ENCODE peak calls at places on chromosomes 16 and 17, in six cellular contexts. One of them, this sample, is unnamed.

GRCh38 chr16:82331974-82332750 is 162.1 kb upstream of the MPHOSPH6 start:
- DNase-seq in GM23338: no peak
- DNase-seq in WTC11: no peak
- DNase-seq in K562: no peak
- DNase-seq in HepG2: peak; percentile 45
- DNase-seq in GM12878: no peak
- DNase-seq in this sample: no peak

GRCh38 chr17:69607162-69607834 is 192.8 kb downstream of the MAP2K6 start:
- DNase-seq in GM23338: peak; percentile 80
- DNase-seq in WTC11: peak; percentile 70
- DNase-seq in K562: peak; percentile 36
- DNase-seq in HepG2: peak; percentile 68
- DNase-seq in GM12878: peak; percentile 45
- DNase-seq in this sample: peak; percentile 70

GRCh38 chr16:2478273-2478672 is 3.3 kb downstream of the TBC1D24 start:
- DNase-seq in GM23338: no peak
- DNase-seq in WTC11: no peak
- DNase-seq in K562: no peak
- DNase-seq in HepG2: no peak
- DNase-seq in GM12878: no peak
- DNase-seq in this sample: no peak

GRCh38 chr16:49631521-49632041 is 224.3 kb downstream of the ZNF423 start:
- DNase-seq in GM23338: no peak
- DNase-seq in WTC11: no peak
- DNase-seq in K562: no peak
- DNase-seq in HepG2: no peak
- DNase-seq in GM12878: no peak
- DNase-seq in this sample: no peak

GRCh38 chr16:61148930-61149329 is 887.3 kb downstream of the CDH8 start:
- DNase-seq in GM23338: peak; percentile 28
- DNase-seq in WTC11: no peak
- DNase-seq in K562: no peak
- DNase-seq in HepG2: peak; percentile 7
- DNase-seq in GM12878: no peak
- DNase-seq in this sample: no peak

GRCh38 chr17:39605492-39606433 is 2.0 kb downstream of the NEUROD2 start:
- DNase-seq in GM23338: peak; percentile 77
- DNase-seq in WTC11: peak; percentile 48
- DNase-seq in K562: no peak
- DNase-seq in HepG2: no peak
- DNase-seq in GM12878: no peak
- DNase-seq in this sample: no peak

GRCh38 chr16:49969356-49970030 is 55.5 kb upstream of the CNEP1R1 start:
- DNase-seq in GM23338: peak; percentile 21
- DNase-seq in WTC11: no peak
- DNase-seq in K562: no peak
- DNase-seq in HepG2: peak; percentile 18
- DNase-seq in GM12878: no peak
- DNase-seq in this sample: no peak

GRCh38 chr17:50093807-50094206 is 1.3 kb upstream of the PDK2 start:
- DNase-seq in GM23338: no peak
- DNase-seq in WTC11: no peak
- DNase-seq in K562: no peak
- DNase-seq in HepG2: no peak
- DNase-seq in GM12878: no peak
- DNase-seq in this sample: no peak

GRCh38 chr17:74515941-74516340 is 15.3 kb downstream of the CD300LB start:
- DNase-seq in GM23338: no peak
- DNase-seq in WTC11: no peak
- DNase-seq in K562: no peak
- DNase-seq in HepG2: no peak
- DNase-seq in GM12878: no peak
- DNase-seq in this sample: no peak

GRCh38 chr16:85220125-85220839 is 108.0 kb upstream of the CIBAR2 start:
- DNase-seq in GM23338: no peak
- DNase-seq in WTC11: no peak
- DNase-seq in K562: no peak
- DNase-seq in HepG2: peak; percentile 22
- DNase-seq in GM12878: no peak
- DNase-seq in this sample: no peak

DNA sequence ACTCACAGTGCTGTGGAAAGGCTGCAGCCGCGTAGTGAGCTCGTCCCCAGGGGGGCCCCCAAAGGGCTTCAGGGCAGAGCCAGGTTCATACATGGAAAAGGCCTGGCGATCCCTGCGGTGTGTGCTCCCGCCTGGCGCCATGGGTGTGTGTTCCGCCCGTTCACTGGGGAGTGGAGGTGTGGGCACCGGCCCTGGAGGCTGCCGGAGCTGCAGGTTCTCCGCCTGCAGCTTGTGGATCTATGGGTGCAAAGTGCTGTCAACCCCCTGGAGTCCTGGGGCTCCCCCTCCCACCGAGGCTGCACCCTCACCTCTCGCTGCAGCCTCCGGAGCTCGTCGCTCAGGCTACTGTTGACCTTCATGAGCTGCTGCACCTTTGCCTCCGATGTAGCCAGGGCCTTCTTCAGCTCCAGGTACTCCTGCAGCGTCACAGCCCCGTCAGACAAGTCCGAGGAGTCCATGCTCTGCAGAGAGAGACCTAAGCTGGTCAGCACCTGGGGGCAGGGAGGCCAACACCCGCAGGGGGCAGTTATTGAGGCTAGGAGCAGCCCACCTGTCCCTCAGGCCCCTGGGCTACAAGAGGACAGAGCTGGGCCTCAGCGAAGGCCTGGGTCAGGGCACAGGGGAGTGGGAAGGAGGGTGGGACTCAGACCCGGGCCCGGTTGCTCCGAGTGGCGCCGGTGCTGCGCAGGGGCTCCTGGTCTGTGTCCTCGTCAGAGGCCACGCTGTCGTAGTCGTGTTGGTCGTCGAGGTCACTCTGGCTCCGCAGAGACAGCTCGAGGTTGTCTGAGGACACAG is 7.9 kb downstream of the TP53I13 start:
- DNase-seq in GM23338: no peak
- DNase-seq in WTC11: no peak
- DNase-seq in K562: no peak
- DNase-seq in HepG2: no peak
- DNase-seq in GM12878: no peak
- DNase-seq in this sample: no peak
- TF ChIP-seq CREB1 in GM23338: no peak
- TF ChIP-seq CREB1 in WTC11: no peak
- TF ChIP-seq CREB1 in K562: no peak
- TF ChIP-seq CREB1 in HepG2: no peak
- TF ChIP-seq CREB1 in GM12878: no peak
- TF ChIP-seq CREB1 in this sample: no peak

GRCh38 chr16:29710227-29711219 is 31.5 kb downstream of the QPRT start:
- DNase-seq in GM23338: peak; percentile 82
- DNase-seq in WTC11: no peak
- DNase-seq in K562: peak; percentile 77
- DNase-seq in HepG2: peak; percentile 75
- DNase-seq in GM12878: no peak
- DNase-seq in this sample: no peak
- TF ChIP-seq CREB1 in GM23338: peak; percentile 44
- TF ChIP-seq CREB1 in WTC11: no peak
- TF ChIP-seq CREB1 in K562: no peak
- TF ChIP-seq CREB1 in HepG2: no peak
- TF ChIP-seq CREB1 in GM12878: peak; percentile 22
- TF ChIP-seq CREB1 in this sample: no peak

DNA sequence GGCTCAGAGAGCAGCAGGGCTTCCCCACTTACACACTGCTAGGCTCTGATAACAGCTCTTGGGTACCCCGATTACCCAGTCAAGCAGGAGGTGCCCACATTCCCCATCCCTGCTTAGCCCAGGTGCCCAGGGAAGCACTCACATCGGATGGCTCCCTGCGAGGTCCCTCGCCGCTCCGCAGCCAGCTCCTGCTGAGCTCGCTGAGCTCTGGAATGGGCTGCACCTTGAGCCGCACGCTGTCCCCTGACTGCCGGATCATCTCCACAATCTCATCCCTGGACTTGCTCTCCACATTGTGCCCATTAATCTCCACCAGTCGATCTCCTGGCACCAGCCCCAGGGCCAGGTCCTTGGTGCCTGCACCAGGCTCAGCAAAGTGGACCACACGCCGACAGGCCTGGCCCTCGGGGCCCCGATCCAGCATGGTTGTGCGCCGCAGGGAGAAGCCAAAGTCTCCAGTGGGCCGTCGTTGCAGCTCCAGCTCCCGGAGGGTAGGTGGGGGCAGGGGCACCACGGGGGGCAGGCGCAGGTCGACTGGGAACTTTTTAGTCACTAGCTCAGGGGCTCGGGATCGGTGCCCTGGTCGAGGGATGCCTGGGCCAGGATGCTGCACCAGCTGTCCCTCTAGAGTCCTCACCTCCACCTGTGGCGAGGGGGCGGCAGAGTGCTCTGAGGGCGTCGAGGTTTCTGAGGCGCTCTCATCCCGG is 14.2 kb downstream of the MYO18A start:
- DNase-seq in GM23338: peak; percentile 40
- DNase-seq in WTC11: no peak
- DNase-seq in K562: no peak
- DNase-seq in HepG2: no peak
- DNase-seq in GM12878: no peak
- DNase-seq in this sample: no peak
- TF ChIP-seq CREB1 in GM23338: no peak
- TF ChIP-seq CREB1 in WTC11: no peak
- TF ChIP-seq CREB1 in K562: no peak
- TF ChIP-seq CREB1 in HepG2: no peak
- TF ChIP-seq CREB1 in GM12878: no peak
- TF ChIP-seq CREB1 in this sample: no peak

GRCh38 chr17:70609566-70609965 is 440.2 kb downstream of the KCNJ2 start:
- DNase-seq in GM23338: no peak
- DNase-seq in WTC11: no peak
- DNase-seq in K562: no peak
- DNase-seq in HepG2: no peak
- DNase-seq in GM12878: no peak
- DNase-seq in this sample: no peak
- TF ChIP-seq CREB1 in GM23338: no peak
- TF ChIP-seq CREB1 in WTC11: no peak
- TF ChIP-seq CREB1 in K562: no peak
- TF ChIP-seq CREB1 in HepG2: no peak
- TF ChIP-seq CREB1 in GM12878: no peak
- TF ChIP-seq CREB1 in this sample: no peak

GRCh38 chr16:87297918-87298631 is 19.1 kb downstream of the C16orf95 start:
- DNase-seq in GM23338: peak; percentile 92
- DNase-seq in WTC11: peak; percentile 82
- DNase-seq in K562: peak; percentile 74
- DNase-seq in HepG2: peak; percentile 54
- DNase-seq in GM12878: no peak
- DNase-seq in this sample: peak; percentile 85
- TF ChIP-seq CREB1 in GM23338: no peak
- TF ChIP-seq CREB1 in WTC11: no peak
- TF ChIP-seq CREB1 in K562: no peak
- TF ChIP-seq CREB1 in HepG2: no peak
- TF ChIP-seq CREB1 in GM12878: no peak
- TF ChIP-seq CREB1 in this sample: peak; percentile 39

DNA sequence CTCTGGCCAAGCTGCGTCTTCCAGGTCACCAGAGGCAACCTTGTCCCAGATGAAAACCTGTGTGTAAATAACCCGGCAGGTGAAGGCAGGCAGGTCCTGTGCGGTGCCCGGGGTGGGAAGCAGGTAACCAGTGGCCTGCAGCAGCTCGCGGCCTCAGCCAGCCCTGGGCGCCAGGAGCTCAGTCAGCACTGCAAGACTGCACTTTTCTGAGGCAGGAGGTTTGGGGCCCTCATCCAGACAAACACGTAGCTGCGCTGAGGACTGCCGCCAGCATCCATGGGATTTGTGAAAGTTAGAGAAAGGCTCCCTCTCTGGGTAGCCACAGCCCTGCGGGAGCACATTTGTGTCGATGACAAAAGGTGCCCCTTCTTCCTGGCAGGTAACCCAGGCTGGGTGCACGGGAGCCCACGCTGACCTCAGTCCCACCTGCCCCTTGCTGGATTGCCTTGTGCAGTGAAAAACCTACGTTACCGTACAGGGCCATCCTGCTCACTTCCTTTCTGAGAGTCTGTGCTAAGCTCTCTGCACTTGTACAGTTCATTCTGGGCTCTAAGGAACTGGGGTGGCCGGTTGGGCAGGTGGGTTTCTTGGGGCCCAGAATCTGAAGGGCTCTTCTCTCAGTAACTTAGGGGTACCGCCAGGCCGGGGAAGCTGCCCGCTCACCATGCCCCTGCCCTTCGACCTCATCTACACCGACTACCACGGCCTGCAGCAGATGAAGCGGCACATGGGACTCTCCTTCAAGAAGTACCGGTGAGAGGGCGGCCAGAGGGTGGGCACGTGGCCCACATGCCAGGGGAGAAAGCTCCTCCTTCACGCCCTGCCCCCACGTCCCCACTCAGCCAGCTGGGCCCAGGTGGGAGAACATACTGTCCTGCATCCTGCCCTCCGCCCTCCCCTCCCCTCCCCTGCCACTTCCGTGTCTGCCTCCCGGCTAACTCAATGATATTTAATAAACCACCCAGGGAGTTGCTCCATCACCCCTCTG is 56.4 kb downstream of the MGAT5B start:
- DNase-seq in GM23338: no peak
- DNase-seq in WTC11: no peak
- DNase-seq in K562: no peak
- DNase-seq in HepG2: no peak
- DNase-seq in GM12878: no peak
- DNase-seq in this sample: no peak
- TF ChIP-seq CREB1 in GM23338: no peak
- TF ChIP-seq CREB1 in WTC11: no peak
- TF ChIP-seq CREB1 in K562: no peak
- TF ChIP-seq CREB1 in HepG2: no peak
- TF ChIP-seq CREB1 in GM12878: no peak
- TF ChIP-seq CREB1 in this sample: no peak

DNA sequence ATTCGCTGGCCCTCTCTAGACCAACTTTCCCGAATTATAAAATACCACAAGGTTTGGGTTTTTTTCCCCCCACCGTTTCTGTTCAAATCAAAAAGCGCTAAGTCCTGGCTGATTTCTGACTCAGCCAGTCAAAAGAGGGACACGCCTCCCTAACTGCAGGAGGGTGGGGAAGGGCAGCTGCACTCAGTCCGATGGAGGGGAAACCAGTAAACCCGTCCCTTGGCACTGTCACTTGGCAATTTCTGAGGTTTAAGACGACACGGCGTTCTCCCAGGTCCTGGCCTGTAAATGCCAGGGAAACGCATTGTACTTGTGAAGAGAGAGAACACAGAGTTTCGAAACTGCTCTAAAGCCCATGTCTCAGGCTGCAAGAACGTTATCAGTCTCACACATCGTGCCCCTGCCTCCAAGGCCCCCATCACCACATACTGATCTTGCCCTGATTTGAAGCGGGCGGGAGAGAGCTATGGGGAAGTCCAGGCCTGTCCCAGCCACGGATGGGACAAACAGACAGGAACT is 57.9 kb downstream of the ZFHX3 start:
- DNase-seq in GM23338: peak; percentile 39
- DNase-seq in WTC11: no peak
- DNase-seq in K562: no peak
- DNase-seq in HepG2: no peak
- DNase-seq in GM12878: no peak
- DNase-seq in this sample: no peak
- TF ChIP-seq CREB1 in GM23338: no peak
- TF ChIP-seq CREB1 in WTC11: no peak
- TF ChIP-seq CREB1 in K562: no peak
- TF ChIP-seq CREB1 in HepG2: no peak
- TF ChIP-seq CREB1 in GM12878: no peak
- TF ChIP-seq CREB1 in this sample: no peak

This sample was measured in H1.